ENCODE peak calls at places on chromosomes 1 and 21, in nine cellular contexts. F is nephron progenitor cell, N is BJ, T is osteocyte, M is astrocyte of the cerebellum, Z is left ventricle myocardium inferior, K is GM13977, C is fibroblast of mammary gland, Y is AG10803. V is an unnamed sample.

GRCh38 chr1:25825605-25826004 is 5.9 kb downstream of the MTFR1L start:
- DNase-seq in F (no peak), K (no peak), T (no peak), Y (no peak), M (no peak), N (no peak), C (no peak), Z (no peak), V (no peak)

GRCh38 chr1:2598329-2598931 is 11.9 kb downstream of the PRXL2B start:
- DNase-seq in F (no peak), M (no peak), Y (no peak), C (no peak), Z (no peak), T (no peak), N (no peak), K (no peak), V (no peak)

GRCh38 chr21:37582613-37583012 is 216.0 kb downstream of the DYRK1A start:
- DNase-seq in F (no peak), N (no peak), Y (peak), C (peak), M (peak), Z (no peak), T (no peak), K (peak), V (no peak)

GRCh38 chr1:11970441-11971185 is 9.6 kb upstream of the MFN2 start:
- DNase-seq in M (no peak), F (no peak), K (no peak), Y (no peak), Z (no peak), C (no peak), N (no peak), T (no peak), V (no peak)

GRCh38 chr21:40800126-40800525 is 46.8 kb downstream of the DSCAM start:
- DNase-seq in T (no peak), Y (no peak), N (no peak), M (no peak), K (no peak), C (no peak), F (no peak), Z (no peak), V (no peak)

GRCh38 chr1:165697881-165698842 is at the start of gene ALDH9A1:
- DNase-seq in C (peak), K (peak), Y (peak), T (peak), F (peak), Z (peak), M (peak), N (peak), V (peak)

GRCh38 chr1:248055261-248055660 is 8.6 kb downstream of the OR2L3 start:
- DNase-seq in N (no peak), T (no peak), K (no peak), C (no peak), F (no peak), M (no peak), Y (no peak), Z (no peak), V (no peak)

GRCh38 chr1:236099622-236100021 is 34.7 kb upstream of the NID1 start:
- DNase-seq in N (peak), T (no peak), Y (peak), C (peak), K (no peak), F (no peak), Z (no peak), M (no peak), V (no peak)

DNA sequence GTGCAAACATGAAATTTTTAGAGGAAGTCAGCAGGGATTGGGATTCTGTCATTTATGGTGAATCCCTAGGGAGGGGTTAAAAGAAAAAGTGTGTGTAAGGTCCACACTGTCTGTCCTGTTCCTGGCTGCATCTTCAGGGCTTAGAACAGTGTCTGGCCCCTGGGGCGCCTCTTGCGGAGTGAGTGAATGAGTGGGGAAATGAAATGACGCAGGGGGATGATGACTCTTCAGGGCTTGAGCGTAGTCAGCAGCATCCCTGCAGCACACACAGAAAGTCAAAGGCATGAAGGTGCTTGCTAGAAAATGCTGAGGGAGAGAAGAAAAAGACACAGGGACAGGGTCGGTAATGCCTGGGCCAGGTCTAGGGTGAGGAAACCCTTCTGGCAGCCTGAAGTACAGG is 57.8 kb downstream of the PGBD5 start:
- DNase-seq in T (no peak), M (no peak), Y (peak), Z (no peak), C (peak), K (no peak), N (no peak), F (no peak), V (no peak)
- TF ChIP-seq CTCF in T (no peak), M (no peak), Y (no peak), Z (no peak), C (no peak), K (no peak), N (no peak), F (no peak), V (no peak)

GRCh38 chr1:197909346-197909745 is 6.9 kb downstream of the C1orf53 start:
- DNase-seq in Y (no peak), T (no peak), M (no peak), K (no peak), F (no peak), N (no peak), Z (no peak), C (no peak), V (no peak)

GRCh38 chr1:197910120-197911110 is 6.8 kb upstream of the LHX9 start:
- DNase-seq in N (no peak), F (no peak), T (no peak), K (no peak), M (no peak), Z (no peak), C (no peak), Y (no peak), V (no peak)

GRCh38 chr1:197911857-197912696 is 5.1 kb upstream of the LHX9 start:
- DNase-seq in K (no peak), Z (no peak), M (no peak), Y (no peak), N (no peak), F (peak), T (no peak), C (no peak), V (no peak)

GRCh38 chr1:197912739-197913494 is 4.3 kb upstream of the LHX9 start:
- DNase-seq in C (no peak), T (no peak), Z (no peak), K (no peak), F (no peak), N (no peak), Y (no peak), M (no peak), V (no peak)

DNA sequence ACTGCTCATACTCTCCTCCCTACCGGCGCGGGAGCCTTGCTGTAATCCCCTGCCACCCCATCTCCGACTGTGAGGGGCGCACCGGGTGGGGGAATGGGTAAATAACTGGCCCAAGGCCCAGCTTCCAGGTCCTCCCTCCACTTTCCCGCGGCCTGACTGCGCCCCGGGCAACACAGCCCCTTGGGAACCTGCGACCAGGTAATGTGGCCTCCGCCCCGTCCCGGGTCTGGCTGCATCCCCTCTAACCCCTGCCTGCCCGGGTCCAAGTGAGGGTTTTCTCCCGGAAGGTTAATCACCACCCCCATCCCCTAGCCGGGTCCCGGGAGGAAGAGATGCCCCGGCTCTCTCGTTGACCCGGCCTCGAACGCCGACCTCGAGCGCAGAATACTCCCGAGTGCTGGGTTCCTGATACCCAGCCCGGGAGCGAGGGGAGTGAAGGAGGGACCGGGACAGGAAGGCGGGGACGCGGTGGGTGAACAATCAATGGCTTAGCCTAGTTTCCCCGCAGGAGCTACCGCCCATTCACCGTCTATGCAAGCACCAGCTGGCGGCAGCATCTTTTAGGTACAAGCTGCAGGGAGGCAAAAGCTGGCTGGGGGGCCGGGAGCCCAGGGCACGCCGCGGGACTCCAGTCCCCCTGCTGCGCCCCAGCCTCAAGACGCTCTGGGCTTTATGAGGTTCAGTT is 5.9 kb upstream of the LHX9 start:
- DNase-seq in N (no peak), K (peak), F (no peak), T (no peak), Y (no peak), Z (no peak), M (no peak), C (no peak), V (no peak)
- TF ChIP-seq CTCF in N (no peak), K (no peak), F (no peak), T (no peak), Y (no peak), Z (no peak), M (no peak), C (no peak), V (no peak)

GRCh38 chr1:37389327-37389726 is 85.1 kb upstream of the ZC3H12A start:
- DNase-seq in M (no peak), T (no peak), Y (no peak), K (no peak), F (no peak), Z (no peak), N (no peak), C (no peak), V (no peak)
- TF ChIP-seq CTCF in M (no peak), T (no peak), Y (no peak), K (no peak), F (no peak), Z (no peak), N (no peak), C (no peak), V (no peak)

GRCh38 chr1:175169305-175170018 is 23.1 kb downstream of the KIAA0040 start:
- DNase-seq in Z (no peak), M (no peak), N (no peak), Y (no peak), T (no peak), K (no peak), F (no peak), C (peak), V (no peak)
- TF ChIP-seq CTCF in Z (no peak), M (no peak), N (no peak), Y (no peak), T (no peak), K (no peak), F (no peak), C (no peak), V (no peak)

DNA sequence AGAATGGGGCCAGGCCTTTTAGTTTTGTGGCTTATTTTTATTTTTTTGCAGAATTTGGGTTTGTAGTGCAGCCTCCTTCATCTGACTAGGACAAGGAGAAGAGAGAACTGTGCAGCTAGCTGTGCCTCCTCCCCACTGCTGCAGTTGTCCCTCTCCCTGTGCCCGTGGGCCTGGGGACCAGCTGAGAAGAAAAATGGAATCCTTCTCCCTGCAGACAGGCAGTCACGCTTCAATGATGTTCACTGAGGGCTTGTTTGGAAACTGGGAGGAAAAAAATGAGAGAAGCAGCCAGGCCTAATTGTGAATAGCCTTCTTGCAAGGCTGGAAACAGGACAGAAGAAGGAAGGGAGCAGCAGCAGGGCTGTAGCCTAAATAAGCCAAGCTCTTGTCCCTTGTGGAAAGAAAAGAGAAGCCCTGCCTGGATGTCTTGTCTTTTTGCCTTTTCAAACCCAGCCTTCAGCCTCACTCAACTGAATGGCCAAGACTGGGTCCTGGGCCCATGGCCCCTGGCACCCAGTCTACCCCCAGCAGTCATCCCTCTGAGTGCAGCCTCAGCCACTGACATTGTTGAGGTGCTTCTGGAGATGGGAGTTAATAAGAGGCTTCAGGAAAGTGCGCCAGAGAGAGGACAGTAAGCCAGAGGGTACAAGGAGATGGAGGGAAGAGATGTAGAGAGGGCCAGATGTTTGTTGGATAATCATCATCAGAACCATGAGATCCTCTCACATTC is 7.0 kb downstream of the FNDC5 start:
- DNase-seq in F (no peak), Y (no peak), Z (no peak), N (no peak), C (no peak), K (no peak), M (no peak), T (no peak), V (peak)
- TF ChIP-seq CTCF in F (no peak), Y (no peak), Z (no peak), N (no peak), C (no peak), K (no peak), M (no peak), T (no peak), V (no peak)

GRCh38 chr1:210239295-210240155 is 6.9 kb downstream of the SERTAD4 start:
- DNase-seq in C (peak), Y (peak), Z (no peak), T (no peak), F (no peak), M (peak), K (no peak), N (peak), V (no peak)
- TF ChIP-seq CTCF in C (peak), Y (peak), Z (peak), T (peak), F (peak), M (peak), K (no peak), N (peak), V (peak)

GRCh38 chr1:154998201-154998780 is 4.3 kb upstream of the ZBTB7B start:
- DNase-seq in C (no peak), K (no peak), N (no peak), Z (no peak), M (no peak), Y (no peak), F (no peak), T (no peak), V (no peak)
- TF ChIP-seq CTCF in C (no peak), K (peak), N (no peak), Z (no peak), M (peak), Y (peak), F (no peak), T (no peak), V (no peak)